ENCODE peak calls at places on chromosomes 2 and 18, in seven cellular contexts. A is ovary, X is IMR-90, E is body of pancreas, S is GM12891, G is GM12878, I is Peyer's patch. V is an unnamed sample.
A peak's percentile ranks its signal among the peaks of the same experiment; 100 is the strongest.

GRCh38 chr18:13437801-13438506 is 219.4 kb downstream of the LDLRAD4 start:
- DNase-seq in X (no peak), G (no peak), S (no peak), A (no peak), I (no peak), E (no peak), V (no peak)

GRCh38 chr2:18651842-18652774 is 62.7 kb upstream of the NT5C1B start:
- DNase-seq in S (no peak), A (no peak), G (no peak), E (no peak), I (no peak), X (peak; percentile 57), V (no peak)

GRCh38 chr18:48418409-48419267 is 9.5 kb upstream of the ZBTB7C start:
- DNase-seq in G (no peak), A (no peak), I (no peak), X (no peak), S (no peak), E (no peak), V (no peak)

GRCh38 chr2:98469862-98470544 is 25.3 kb downstream of the INPP4A start:
- DNase-seq in E (no peak), G (no peak), X (no peak), A (no peak), I (no peak), S (no peak), V (no peak)

GRCh38 chr2:151049746-151050145 is 211.9 kb downstream of the RBM43 start:
- DNase-seq in X (peak; percentile 69), G (no peak), E (no peak), A (no peak), S (no peak), I (no peak), V (no peak)

GRCh38 chr2:18399601-18400000 is 160.9 kb downstream of the RDH14 start:
- DNase-seq in I (no peak), X (peak; percentile 41), A (no peak), S (no peak), E (no peak), G (no peak), V (no peak)

GRCh38 chr2:19176172-19176852 is 182.1 kb downstream of the OSR1 start:
- DNase-seq in S (no peak), A (no peak), I (no peak), X (no peak), G (no peak), E (no peak), V (no peak)

GRCh38 chr2:148065936-148066335 is 45.0 kb downstream of the MBD5 start:
- DNase-seq in S (no peak), A (no peak), X (no peak), G (no peak), I (no peak), E (no peak), V (no peak)

GRCh38 chr2:38178142-38178541 is 102.2 kb upstream of the CYP1B1 start:
- DNase-seq in S (no peak), G (no peak), I (no peak), A (no peak), X (no peak), E (no peak), V (no peak)

GRCh38 chr2:128413014-128413717 is 94.5 kb upstream of the HS6ST1 start:
- DNase-seq in A (peak; percentile 8), E (no peak), S (no peak), I (peak; percentile 10), X (no peak), G (no peak), V (no peak)

GRCh38 chr18:5237723-5238370 is 40.8 kb upstream of the AKAIN1 start:
- DNase-seq in G (peak; percentile 51), S (peak; percentile 63), X (peak; percentile 85), A (peak; percentile 92), E (peak; percentile 83), I (peak; percentile 95), V (peak; percentile 56)
- TF ChIP-seq POLR2A in G (peak; percentile 97), S (peak; percentile 76), X (peak; percentile 78), A (peak; percentile 74), E (peak; percentile 51), I (peak; percentile 64), V (peak; percentile 86)

DNA sequence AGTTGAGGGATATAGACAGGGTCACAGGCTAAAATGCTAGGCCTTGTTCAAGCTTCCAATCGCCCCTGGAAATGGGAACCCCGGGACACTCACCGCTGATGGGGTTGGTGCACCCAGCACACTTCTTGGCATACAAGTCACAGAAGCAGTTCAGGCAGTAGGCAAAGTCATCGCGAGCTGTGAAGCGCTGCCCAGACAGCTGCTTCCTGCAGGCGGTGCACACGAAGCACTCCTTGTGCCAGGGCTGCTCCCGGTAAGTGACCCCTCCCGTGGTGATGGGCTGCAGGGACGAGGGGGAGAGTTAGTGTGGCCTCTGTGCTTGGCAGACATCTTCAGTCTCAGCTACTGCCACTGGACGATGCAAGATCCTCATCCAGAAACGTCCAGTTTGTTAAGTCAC is 25.9 kb downstream of the C2orf49 start:
- DNase-seq in I (no peak), X (no peak), A (peak; percentile 48), E (no peak), S (no peak), G (no peak), V (no peak)
- TF ChIP-seq POLR2A in I (no peak), X (no peak), A (no peak), E (no peak), S (no peak), G (no peak), V (no peak)

GRCh38 chr2:3581367-3582262 is 6.6 kb downstream of the RPS7 start:
- DNase-seq in G (no peak), A (no peak), S (no peak), E (no peak), I (no peak), X (no peak), V (no peak)
- TF ChIP-seq POLR2A in G (peak; percentile 38), A (no peak), S (peak; percentile 65), E (no peak), I (no peak), X (no peak), V (peak; percentile 51)

GRCh38 chr2:95285542-95285932 is 11.3 kb downstream of the PROM2 start:
- DNase-seq in A (no peak), E (no peak), I (no peak), G (no peak), X (no peak), S (no peak), V (no peak)

GRCh38 chr2:95282458-95282857 is 8.2 kb downstream of the PROM2 start:
- DNase-seq in A (no peak), X (no peak), G (no peak), E (no peak), I (no peak), S (no peak), V (no peak)

GRCh38 chr2:95284886-95285541 is 10.8 kb downstream of the PROM2 start:
- DNase-seq in G (no peak), X (no peak), A (no peak), I (no peak), E (no peak), S (no peak), V (no peak)

GRCh38 chr2:95281786-95282185 is 7.5 kb downstream of the PROM2 start:
- DNase-seq in G (no peak), I (no peak), A (no peak), S (no peak), E (no peak), X (no peak), V (no peak)

GRCh38 chr2:95283562-95283961 is 9.3 kb downstream of the PROM2 start:
- DNase-seq in X (no peak), G (no peak), A (no peak), I (no peak), E (no peak), S (no peak), V (no peak)
- TF ChIP-seq POLR2A in X (no peak), G (no peak), A (no peak), I (no peak), E (no peak), S (no peak), V (no peak)

DNA sequence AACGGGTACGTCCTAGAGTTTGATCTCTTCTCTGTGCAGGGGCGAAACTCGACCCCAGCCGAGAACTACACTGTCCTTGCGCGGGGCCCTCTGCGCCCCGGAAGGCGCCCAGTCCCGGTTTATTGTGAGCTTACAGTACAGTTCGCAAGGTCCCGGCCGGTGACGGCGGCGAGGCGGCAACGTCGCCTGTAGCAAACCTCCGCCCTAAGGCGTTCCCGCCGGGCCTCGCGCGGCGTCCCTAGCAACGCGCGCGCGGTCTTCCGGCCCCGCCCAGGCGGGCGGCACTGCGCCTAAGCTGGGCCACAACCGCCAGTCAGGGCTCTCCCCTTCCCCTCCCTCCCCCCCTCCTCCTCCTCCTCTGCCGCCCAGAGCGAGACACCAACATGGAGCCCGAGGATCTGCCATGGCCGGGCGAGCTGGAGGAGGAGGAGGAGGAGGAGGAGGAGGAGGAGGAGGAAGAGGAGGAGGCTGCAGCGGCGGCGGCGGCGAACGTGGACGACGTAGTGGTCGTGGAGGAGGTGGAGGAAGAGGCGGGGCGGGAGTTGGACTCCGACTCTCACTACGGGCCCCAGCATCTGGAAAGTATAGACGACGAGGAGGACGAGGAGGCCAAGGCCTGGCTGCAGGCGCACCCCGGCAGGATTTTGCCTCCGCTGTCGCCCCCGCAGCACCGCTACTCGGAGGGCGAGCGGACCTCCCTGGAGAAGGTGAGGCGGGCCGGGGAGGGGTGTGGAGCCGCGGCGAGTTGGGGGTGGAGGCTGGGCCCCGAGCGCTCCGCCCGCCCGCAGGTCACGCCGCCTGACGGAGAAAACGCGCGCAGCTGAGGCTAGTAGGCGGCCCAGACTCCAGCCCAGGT is at the start of gene ALMS1:
- DNase-seq in G (peak; percentile 63), E (peak; percentile 88), A (peak; percentile 90), S (peak; percentile 88), I (peak; percentile 94), X (peak; percentile 85), V (peak; percentile 80)
- TF ChIP-seq POLR2A in G (peak; percentile 76), E (peak; percentile 51), A (peak; percentile 53), S (peak; percentile 40), I (peak; percentile 67), X (peak; percentile 56), V (peak; percentile 73)

V was measured in GM12892.